ENCODE peak calls at places on chromosomes 6 and 20, in four cellular contexts. C, V, G and M are unnamed samples.

GRCh38 chr6:82246370-82246769 is 1.2 kb downstream of the IBTK start:
- DNase-seq in V (no peak), C (no peak), G (no peak), M (no peak)

GRCh38 chr6:82917346-82918064 is 148.1 kb downstream of the UBE3D start:
- DNase-seq in C (no peak), G (no peak), V (no peak), M (no peak)

GRCh38 chr6:130409394-130410095 is 43.7 kb downstream of the TMEM200A start:
- DNase-seq in C (no peak), G (no peak), V (no peak), M (no peak)

GRCh38 chr6:142367501-142368018 is 65.8 kb downstream of the ADGRG6 start:
- DNase-seq in G (no peak), V (no peak), C (no peak), M (no peak)

GRCh38 chr6:168374541-168375071 is 55.0 kb upstream of the DACT2 start:
- DNase-seq in C (no peak), V (no peak), G (peak; percentile 70), M (no peak)

GRCh38 chr6:131281471-131282270 is 146.4 kb downstream of the AKAP7 start:
- DNase-seq in V (peak; percentile 88), C (peak; percentile 83), G (no peak), M (peak; percentile 78)

GRCh38 chr6:33277663-33278391 is 904 bp downstream of the B3GALT4 start:
- DNase-seq in V (no peak), G (no peak), C (peak; percentile 43), M (peak; percentile 28)

GRCh38 chr20:17491041-17491440 is 40.1 kb downstream of the BFSP1 start:
- DNase-seq in G (peak; percentile 50), V (no peak), C (no peak), M (no peak)

GRCh38 chr6:168060521-168060931 is 18.5 kb downstream of the FRMD1 start:
- DNase-seq in G (no peak), V (no peak), C (no peak), M (no peak)

GRCh38 chr6:20681243-20681684 is 147.0 kb downstream of the CDKAL1 start:
- DNase-seq in V (no peak), G (no peak), C (no peak), M (no peak)

GRCh38 chr20:63503524-63503923 is 4.6 kb upstream of the EEF1A2 start:
- DNase-seq in V (no peak), C (no peak), G (no peak), M (no peak)

GRCh38 chr6:15327271-15327670 is 81.4 kb downstream of the JARID2 start:
- DNase-seq in G (no peak), V (no peak), C (peak; percentile 43), M (no peak)

GRCh38 chr6:119479860-119480655 is 130.5 kb upstream of the MAN1A1 start:
- DNase-seq in V (no peak), G (no peak), C (no peak), M (no peak)

GRCh38 chr20:18316166-18316565 is 27.8 kb downstream of the ZNF133 start:
- DNase-seq in V (no peak), C (no peak), G (no peak), M (no peak)

GRCh38 chr20:25282796-25283195 is 34.9 kb downstream of the PYGB start:
- DNase-seq in G (no peak), V (no peak), C (no peak), M (no peak)

GRCh38 chr20:40941023-40941655 is 87.5 kb upstream of the TOP1 start:
- DNase-seq in V (no peak), G (no peak), C (no peak), M (no peak)

GRCh38 chr6:128885381-128885780 is 2.4 kb downstream of the LAMA2 start:
- DNase-seq in C (no peak), V (no peak), G (no peak), M (no peak)

GRCh38 chr20:63911171-63911570 is 16.2 kb downstream of the DNAJC5 start:
- DNase-seq in G (no peak), V (no peak), C (no peak), M (no peak)

GRCh38 chr6:170456886-170457698 is 96.0 kb downstream of the PSMB1 start:
- DNase-seq in V (no peak), G (peak; percentile 57), C (no peak), M (no peak)

GRCh38 chr20:18796282-18796833 is 17.2 kb upstream of the SCP2D1 start:
- DNase-seq in C (no peak), V (no peak), G (no peak), M (no peak)

GRCh38 chr6:107235007-107235406 is 119.7 kb upstream of the BEND3 start:
- DNase-seq in G (no peak), C (no peak), V (no peak), M (no peak)

GRCh38 chr6:13488015-13488895 is 855 bp upstream of the GFOD1 start:
- DNase-seq in G (no peak), V (peak; percentile 15), C (peak; percentile 3), M (no peak)

GRCh38 chr6:149211046-149211571 is 106.4 kb upstream of the TAB2 start:
- DNase-seq in V (no peak), C (no peak), G (no peak), M (no peak)

GRCh38 chr20:17077030-17077429 is 149.8 kb upstream of the PCSK2 start:
- DNase-seq in G (no peak), V (no peak), C (no peak), M (no peak)

GRCh38 chr6:87183687-87184086 is 28.3 kb downstream of the ZNF292 start:
- DNase-seq in G (no peak), V (no peak), C (no peak), M (no peak)

GRCh38 chr20:44959896-44960852 is at the start of gene TOMM34:
- DNase-seq in V (peak; percentile 90), C (peak; percentile 92), G (peak; percentile 94), M (peak; percentile 90)

GRCh38 chr6:151269318-151269995 is 29.7 kb downstream of the AKAP12 start:
- DNase-seq in V (peak; percentile 65), C (no peak), G (no peak), M (no peak)

GRCh38 chr6:52049252-52050050 is 38.0 kb downstream of the PKHD1 start:
- DNase-seq in V (peak; percentile 49), G (no peak), C (no peak), M (no peak)

GRCh38 chr20:59194023-59194935 is 30.7 kb downstream of the ZNF831 start:
- DNase-seq in C (no peak), G (no peak), V (no peak), M (no peak)

GRCh38 chr20:59191756-59192532 is 28.3 kb downstream of the ZNF831 start:
- DNase-seq in C (no peak), G (no peak), V (no peak), M (no peak)

GRCh38 chr20:59192533-59192896 is 28.9 kb downstream of the ZNF831 start:
- DNase-seq in G (no peak), C (no peak), V (no peak), M (no peak)

GRCh38 chr20:59191036-59191755 is 27.6 kb downstream of the ZNF831 start:
- DNase-seq in C (no peak), G (no peak), V (no peak), M (no peak)

GRCh38 chr20:59193325-59193724 is 29.7 kb downstream of the ZNF831 start:
- DNase-seq in C (no peak), G (no peak), V (no peak), M (no peak)
- H3K27me3 ChIP-seq in C (no peaks in the 10 kb centered on the region), G (peaks cover 24% of the 10 kb centered on the region), V (no peaks in the 10 kb centered on the region), M (no peaks in the 10 kb centered on the region)

GRCh38 chr6:44255848-44256247 is 1.5 kb downstream of the SLC35B2 start:
- DNase-seq in C (no peak), V (no peak), G (no peak), M (no peak)
- H3K36me3 ChIP-seq in C (peaks cover 50% of the 10 kb centered on the region), V (peaks cover 53% of the 10 kb centered on the region), G (peaks cover 64% of the 10 kb centered on the region), M (peaks cover 69% of the 10 kb centered on the region)

DNA sequence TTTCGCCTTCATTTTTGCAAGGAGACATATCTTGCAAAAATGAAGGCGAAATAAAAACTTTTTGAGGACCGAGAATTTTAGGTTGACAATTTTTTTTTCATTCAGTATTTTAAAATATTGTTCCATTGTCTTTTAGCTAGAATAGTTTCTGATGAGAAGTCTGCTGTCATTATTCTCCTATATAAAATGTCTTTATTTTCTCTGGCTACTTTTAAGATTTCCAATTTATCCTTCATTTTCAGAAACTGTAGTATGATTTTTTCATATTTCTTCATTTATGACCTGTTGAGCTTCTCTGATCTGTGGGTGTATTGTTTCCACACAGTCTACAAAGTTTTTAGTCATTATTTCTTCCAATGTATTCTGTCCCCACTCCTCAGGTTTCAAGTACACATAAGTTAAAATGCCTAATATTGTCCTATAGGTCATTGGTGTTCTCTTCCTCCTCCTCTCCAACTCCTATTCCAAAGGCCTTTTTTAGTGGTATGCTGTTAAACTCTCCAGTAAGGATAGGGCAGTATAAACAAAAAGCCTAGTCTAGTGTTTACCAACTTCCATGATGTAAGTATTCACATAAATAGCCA is 15.7 kb downstream of the AHI1 start:
- DNase-seq in C (no peak), G (no peak), V (peak; percentile 12), M (no peak)
- H3K9me3 ChIP-seq in C (peaks cover 6% of the 10 kb centered on the region), G (peaks cover 21% of the 10 kb centered on the region), V (no peaks in the 10 kb centered on the region), M (no peaks in the 10 kb centered on the region)

GRCh38 chr6:1023229-1023628 is 288.7 kb upstream of the FOXQ1 start:
- DNase-seq in C (no peak), V (no peak), G (peak; percentile 23), M (no peak)
- H3K27me3 ChIP-seq in C (no peaks in the 10 kb centered on the region), V (no peaks in the 10 kb centered on the region), G (no peaks in the 10 kb centered on the region), M (no peaks in the 10 kb centered on the region)